ENCODE peak calls at places on chromosomes 1 and 21, in four cellular contexts. One of them, this sample, is unnamed. For H3K9me3 and H3K4me1, the result is how much of the 10 kb centered on the place peaks cover.

GRCh38 chr1:23673086-23673813 is 18.4 kb upstream of the RPL11 start:
- DNase-seq in left lung: no peak
- DNase-seq in A549: peak
- DNase-seq in lower lobe of right lung: no peak
- DNase-seq in this sample: peak

GRCh38 chr1:223829678-223830077 is 16.1 kb downstream of the TP53BP2 start:
- DNase-seq in left lung: no peak
- DNase-seq in lower lobe of right lung: no peak
- DNase-seq in A549: no peak
- DNase-seq in this sample: no peak

GRCh38 chr1:47436979-47437517 is 796 bp upstream of the FOXD2 start:
- DNase-seq in left lung: no peak
- DNase-seq in lower lobe of right lung: no peak
- DNase-seq in A549: no peak
- DNase-seq in this sample: peak

GRCh38 chr1:234554478-234555311 is 55.3 kb downstream of the IRF2BP2 start:
- DNase-seq in A549: no peak
- DNase-seq in left lung: no peak
- DNase-seq in lower lobe of right lung: no peak
- DNase-seq in this sample: no peak

GRCh38 chr21:15144026-15144425 is 79.2 kb upstream of the NRIP1 start:
- DNase-seq in lower lobe of right lung: no peak
- DNase-seq in left lung: no peak
- DNase-seq in A549: no peak
- DNase-seq in this sample: no peak

GRCh38 chr1:201022824-201023516 is 544 bp downstream of the KIF21B start:
- DNase-seq in A549: no peak
- DNase-seq in lower lobe of right lung: peak
- DNase-seq in left lung: no peak
- DNase-seq in this sample: no peak

GRCh38 chr1:86640161-86640560 is 64.2 kb upstream of the SH3GLB1 start:
- DNase-seq in A549: no peak
- DNase-seq in lower lobe of right lung: no peak
- DNase-seq in left lung: no peak
- DNase-seq in this sample: no peak

GRCh38 chr1:89908993-89909436 is 85.9 kb upstream of the ZNF326 start:
- DNase-seq in A549: no peak
- DNase-seq in left lung: no peak
- DNase-seq in lower lobe of right lung: no peak
- DNase-seq in this sample: no peak

GRCh38 chr1:16204634-16205332 is 7.7 kb downstream of the ARHGEF19 start:
- DNase-seq in A549: peak
- DNase-seq in lower lobe of right lung: no peak
- DNase-seq in left lung: no peak
- DNase-seq in this sample: peak

GRCh38 chr1:143720087-143721023 is 251.4 kb downstream of the FAM72C start:
- DNase-seq in A549: peak
- DNase-seq in lower lobe of right lung: peak
- DNase-seq in left lung: no peak
- DNase-seq in this sample: peak

GRCh38 chr21:37407719-37408455 is 41.3 kb downstream of the DYRK1A start:
- DNase-seq in A549: no peak
- DNase-seq in left lung: no peak
- DNase-seq in lower lobe of right lung: no peak
- DNase-seq in this sample: no peak

GRCh38 chr1:108691886-108692723 is at the start of gene PRPF38B:
- DNase-seq in A549: peak
- DNase-seq in left lung: peak
- DNase-seq in lower lobe of right lung: peak
- DNase-seq in this sample: peak

GRCh38 chr1:17359031-17359430 is 13.0 kb upstream of the PADI6 start:
- DNase-seq in lower lobe of right lung: no peak
- DNase-seq in left lung: no peak
- DNase-seq in A549: no peak
- DNase-seq in this sample: no peak

GRCh38 chr1:69215883-69216282 is 351.8 kb upstream of the LRRC7 start:
- DNase-seq in A549: no peak
- DNase-seq in lower lobe of right lung: no peak
- DNase-seq in left lung: no peak
- DNase-seq in this sample: no peak

GRCh38 chr1:246583448-246584185 is 17.4 kb downstream of the CNST start:
- DNase-seq in A549: no peak
- DNase-seq in left lung: no peak
- DNase-seq in lower lobe of right lung: no peak
- DNase-seq in this sample: no peak

GRCh38 chr1:248861621-248862020 is 2.7 kb upstream of the ZNF692 start:
- DNase-seq in left lung: no peak
- DNase-seq in A549: no peak
- DNase-seq in lower lobe of right lung: no peak
- DNase-seq in this sample: peak

GRCh38 chr1:160836561-160836960 is 26.1 kb downstream of the CD244 start:
- DNase-seq in lower lobe of right lung: no peak
- DNase-seq in left lung: peak
- DNase-seq in A549: no peak
- DNase-seq in this sample: no peak

GRCh38 chr1:19723874-19724273 is 59.2 kb downstream of the HTR6 start:
- DNase-seq in A549: no peak
- DNase-seq in lower lobe of right lung: no peak
- DNase-seq in left lung: no peak
- DNase-seq in this sample: no peak

GRCh38 chr1:21670059-21670881 is 1.1 kb upstream of the RAP1GAP start:
- DNase-seq in A549: no peak
- DNase-seq in lower lobe of right lung: no peak
- DNase-seq in left lung: no peak
- DNase-seq in this sample: no peak

GRCh38 chr21:41361786-41362604 is at the start of gene MX2:
- DNase-seq in left lung: peak
- DNase-seq in A549: no peak
- DNase-seq in lower lobe of right lung: peak
- DNase-seq in this sample: peak

GRCh38 chr1:109603229-109603628 is 16.2 kb downstream of the GNAT2 start:
- DNase-seq in lower lobe of right lung: no peak
- DNase-seq in left lung: no peak
- DNase-seq in A549: no peak
- DNase-seq in this sample: no peak

GRCh38 chr1:69657976-69658375 is 90.3 kb downstream of the LRRC7 start:
- DNase-seq in A549: no peak
- DNase-seq in left lung: no peak
- DNase-seq in lower lobe of right lung: no peak
- DNase-seq in this sample: no peak

GRCh38 chr1:157969693-157970485 is 23.6 kb upstream of the KIRREL1 start:
- DNase-seq in A549: peak
- DNase-seq in lower lobe of right lung: no peak
- DNase-seq in left lung: no peak
- DNase-seq in this sample: peak

GRCh38 chr1:6041432-6042062 is 4.1 kb upstream of the KCNAB2 start:
- DNase-seq in lower lobe of right lung: peak
- DNase-seq in left lung: no peak
- DNase-seq in A549: peak
- DNase-seq in this sample: peak

GRCh38 chr1:39573736-39574624 is 2.6 kb downstream of the PABPC4 start:
- DNase-seq in lower lobe of right lung: no peak
- DNase-seq in A549: no peak
- DNase-seq in left lung: no peak
- DNase-seq in this sample: peak

GRCh38 chr1:203743101-203743501 is 21.9 kb upstream of the LAX1 start:
- DNase-seq in left lung: no peak
- DNase-seq in lower lobe of right lung: no peak
- DNase-seq in A549: no peak
- DNase-seq in this sample: no peak

DNA sequence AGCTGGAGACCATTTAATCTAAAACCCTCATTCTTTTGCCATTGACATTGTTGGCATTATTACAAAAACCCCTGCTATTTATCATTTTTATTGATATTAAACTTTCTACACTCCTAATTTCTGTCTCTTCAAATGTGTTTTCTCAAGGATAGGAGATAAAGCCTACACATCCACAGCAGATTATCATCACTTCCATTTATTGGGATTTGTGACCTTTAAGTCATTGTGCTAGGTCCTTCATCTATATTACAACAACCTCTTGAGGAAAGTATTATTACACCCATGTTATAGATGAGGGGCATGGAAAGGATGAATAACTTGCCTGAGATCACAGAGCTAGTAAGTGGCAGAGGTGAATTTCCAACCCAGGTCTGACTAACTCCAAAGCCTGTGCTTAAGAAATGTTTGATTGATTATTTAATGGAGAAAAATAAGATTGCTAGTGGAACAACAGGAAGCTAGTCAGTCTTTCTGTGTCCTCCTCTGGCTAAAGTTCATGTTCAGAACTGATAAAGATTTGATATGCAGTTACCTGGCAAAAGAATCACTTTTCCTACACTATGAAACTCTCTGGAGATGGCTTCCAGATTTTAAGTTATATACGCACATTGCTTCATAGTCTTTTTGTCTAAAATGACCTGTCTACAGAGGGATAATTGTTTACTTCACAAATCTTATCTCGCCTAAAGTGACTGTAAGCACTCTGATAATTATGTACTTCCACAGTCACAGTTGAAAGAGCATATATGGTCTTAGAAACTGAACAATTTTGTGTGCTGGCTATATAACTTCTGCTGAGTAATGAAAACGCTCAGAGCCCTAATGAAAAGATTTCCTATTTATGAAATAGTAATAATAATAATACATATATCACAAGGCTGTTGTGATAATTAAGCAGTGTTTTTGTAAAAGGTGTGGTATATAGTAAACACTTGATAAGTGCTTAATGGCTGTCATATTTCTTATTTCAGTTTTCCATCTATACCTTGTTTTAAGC is 15.0 kb downstream of the FMO5 start:
- DNase-seq in lower lobe of right lung: no peak
- DNase-seq in left lung: no peak
- DNase-seq in A549: no peak
- DNase-seq in this sample: no peak
- H3K9me3 ChIP-seq in lower lobe of right lung: under half
- H3K9me3 ChIP-seq in left lung: under half
- H3K9me3 ChIP-seq in A549: under half
- H3K9me3 ChIP-seq in this sample: under half

GRCh38 chr1:185956881-185957280 is 222.7 kb downstream of the HMCN1 start:
- DNase-seq in A549: no peak
- DNase-seq in lower lobe of right lung: no peak
- DNase-seq in left lung: no peak
- DNase-seq in this sample: no peak
- H3K4me1 ChIP-seq in A549: under half
- H3K4me1 ChIP-seq in lower lobe of right lung: under half
- H3K4me1 ChIP-seq in left lung: under half
- H3K4me1 ChIP-seq in this sample: under half

DNA sequence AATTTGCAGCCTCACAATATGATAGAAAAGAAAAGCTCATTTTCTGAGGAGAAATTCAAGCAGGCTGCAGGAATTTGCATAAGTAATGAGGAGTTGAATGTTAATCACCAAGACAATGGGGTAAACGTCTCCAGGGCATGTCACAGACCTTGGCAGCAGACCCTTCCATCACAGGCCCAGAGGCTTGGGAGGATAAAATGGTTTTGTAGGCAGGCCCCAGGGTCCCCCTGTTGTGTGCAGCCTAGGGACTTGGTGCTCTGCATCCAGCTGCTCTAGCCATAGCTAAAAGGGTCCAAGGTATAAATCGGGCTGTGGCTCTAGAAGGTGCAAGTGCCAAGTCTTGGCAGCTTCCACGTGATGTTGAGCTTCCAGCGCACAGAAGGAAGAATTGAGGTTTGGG is 112.2 kb upstream of the FMN2 start:
- DNase-seq in A549: no peak
- DNase-seq in left lung: no peak
- DNase-seq in lower lobe of right lung: no peak
- DNase-seq in this sample: no peak
- H3K9me3 ChIP-seq in A549: under half
- H3K9me3 ChIP-seq in left lung: under half
- H3K9me3 ChIP-seq in lower lobe of right lung: under half
- H3K9me3 ChIP-seq in this sample: under half

DNA sequence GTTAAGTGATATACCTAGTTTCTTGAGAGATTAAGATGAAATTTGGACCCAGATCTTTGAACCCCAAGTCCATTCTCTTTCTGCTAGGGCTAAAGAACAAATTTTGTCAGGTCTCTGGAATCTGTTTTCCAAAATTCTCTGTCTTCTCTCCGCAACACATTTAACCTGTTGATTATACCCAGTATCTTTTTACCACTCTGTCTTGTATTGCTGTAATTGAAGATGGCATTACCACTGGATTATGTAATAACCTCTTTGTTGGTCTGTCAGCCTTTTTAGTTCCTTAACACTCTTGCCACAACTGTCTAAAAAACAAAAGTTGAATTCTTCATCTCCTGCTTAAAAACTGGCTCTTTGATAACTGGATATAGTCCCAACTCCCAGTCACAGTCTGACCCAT is 3.0 kb downstream of the SRP9 start:
- DNase-seq in left lung: no peak
- DNase-seq in A549: no peak
- DNase-seq in lower lobe of right lung: no peak
- DNase-seq in this sample: no peak
- H3K4me1 ChIP-seq in left lung: half or more
- H3K4me1 ChIP-seq in A549: under half
- H3K4me1 ChIP-seq in lower lobe of right lung: half or more
- H3K4me1 ChIP-seq in this sample: under half

DNA sequence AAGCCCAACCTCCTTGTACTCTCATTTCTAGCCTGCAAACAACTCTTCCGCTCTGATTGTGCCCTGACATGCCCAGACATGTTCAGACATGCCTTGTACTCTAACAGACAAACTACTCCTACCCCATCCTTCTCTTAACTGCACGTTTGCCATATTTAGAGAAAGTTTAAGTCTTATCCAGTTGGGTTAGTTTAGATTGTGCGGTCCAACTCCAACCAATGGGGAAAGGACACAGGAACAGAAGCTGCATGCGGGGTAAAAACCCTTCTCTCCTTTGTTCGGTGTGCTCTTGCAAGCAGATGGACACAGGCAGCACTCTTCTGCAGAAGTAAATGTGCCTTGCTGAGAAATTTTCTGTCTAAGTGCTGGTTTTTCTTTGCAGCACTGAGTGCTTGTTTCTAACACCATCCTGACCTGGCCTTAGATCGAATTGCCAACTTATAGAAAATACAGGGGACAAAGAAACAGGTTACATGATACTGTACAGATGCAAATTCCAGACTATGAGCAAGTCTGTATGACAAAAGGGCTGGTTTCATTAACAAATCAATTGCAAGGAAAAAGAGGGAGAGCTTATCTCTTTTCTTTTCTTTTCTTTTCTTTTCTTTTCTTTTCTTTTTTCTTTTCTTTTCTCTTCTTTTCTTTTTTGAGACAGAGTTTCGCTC is 35.8 kb upstream of the IFNGR2 start:
- DNase-seq in A549: no peak
- DNase-seq in lower lobe of right lung: no peak
- DNase-seq in left lung: no peak
- DNase-seq in this sample: no peak
- H3K9me3 ChIP-seq in A549: under half
- H3K9me3 ChIP-seq in lower lobe of right lung: under half
- H3K9me3 ChIP-seq in left lung: under half
- H3K9me3 ChIP-seq in this sample: under half

This sample was measured in Karpas-422.